ENCODE peak calls at places on chromosomes 16 and 17, in nine cellular contexts. P is GM18507; Q is stimulated activated CD8-positive, alpha-beta memory T cell treated with anti-CD3 and anti-CD28 coated beads, Interleukin-15, amount 100 ng/mL, for 24 hours; C is CD8-positive, alpha-beta memory T cell; M is anterior cingulate cortex; U is activated T-cell treated with anti-CD3 and anti-CD28 coated beads, Interleukin-2, amount 50 U/mL, for 24 hours; J is CD4-positive, alpha-beta memory T cell; G is NCI-H2081; O is activated CD8-positive, alpha-beta T cell treated with anti-CD3 and anti-CD28 coated beads for 36 hours. S is an unnamed sample.

GRCh38 chr17:30234296-30234695 is 1.2 kb downstream of the SLC6A4 start:
- DNase-seq in G (no peak), C (no peak), O (no peak), J (no peak), U (no peak), M (no peak), P (no peak), Q (no peak), S (no peak)

GRCh38 chr16:3065069-3065741 is at the start of gene IL32:
- DNase-seq in C (peak; percentile 65), G (no peak), J (peak; percentile 64), Q (no peak), P (no peak), U (peak; percentile 83), M (no peak), O (peak; percentile 77), S (no peak)

GRCh38 chr16:23113185-23113584 is 36.1 kb downstream of the USP31 start:
- DNase-seq in J (no peak), C (no peak), P (no peak), U (no peak), G (no peak), O (no peak), M (no peak), Q (no peak), S (no peak)

GRCh38 chr17:72725432-72726068 is 366.9 kb downstream of the SLC39A11 start:
- DNase-seq in P (peak; percentile 26), C (peak; percentile 23), O (peak; percentile 65), M (peak; percentile 41), Q (no peak), G (peak; percentile 75), J (peak; percentile 23), U (peak; percentile 60), S (peak; percentile 68)

GRCh38 chr16:20868890-20869289 is 31.3 kb downstream of the DCUN1D3 start:
- DNase-seq in C (no peak), P (no peak), Q (no peak), J (no peak), M (peak; percentile 74), O (no peak), U (no peak), G (no peak), S (no peak)

GRCh38 chr17:18117533-18117932 is 9.0 kb downstream of the MYO15A start:
- DNase-seq in J (no peak), U (no peak), G (no peak), O (no peak), Q (no peak), M (no peak), C (no peak), P (no peak), S (no peak)

GRCh38 chr17:78658281-78658785 is 81.1 kb upstream of the DNAH17 start:
- DNase-seq in Q (no peak), O (no peak), J (no peak), C (no peak), P (no peak), G (no peak), M (no peak), U (no peak), S (no peak)

GRCh38 chr17:50689251-50689650 is 18.5 kb downstream of the ANKRD40 start:
- DNase-seq in Q (no peak), M (no peak), C (no peak), U (no peak), J (no peak), O (no peak), G (no peak), P (no peak), S (no peak)

GRCh38 chr16:28092721-28093382 is 29.3 kb upstream of the GSG1L start:
- DNase-seq in U (no peak), G (no peak), P (no peak), C (no peak), M (no peak), Q (no peak), O (no peak), J (no peak), S (no peak)

GRCh38 chr16:87132361-87133014 is 184.7 kb downstream of the C16orf95 start:
- DNase-seq in P (no peak), Q (no peak), U (no peak), M (peak; percentile 53), O (no peak), C (no peak), J (no peak), G (no peak), S (no peak)

GRCh38 chr16:73717266-73718057 is 579.2 kb upstream of the PSMD7 start:
- DNase-seq in P (no peak), U (no peak), J (no peak), C (no peak), O (no peak), M (peak; percentile 28), G (no peak), Q (no peak), S (no peak)

GRCh38 chr17:297758-298157 is 54.8 kb downstream of the RPH3AL start:
- DNase-seq in M (no peak), P (no peak), O (no peak), C (no peak), G (no peak), Q (no peak), U (no peak), J (no peak), S (no peak)

GRCh38 chr16:63776034-63776433 is 1345.8 kb downstream of the CDH11 start:
- DNase-seq in M (no peak), C (no peak), Q (no peak), P (no peak), U (no peak), G (no peak), J (no peak), O (no peak), S (no peak)

GRCh38 chr16:68479271-68479670 is 31.0 kb upstream of the SMPD3 start:
- DNase-seq in M (no peak), Q (no peak), C (no peak), U (no peak), G (no peak), P (no peak), J (no peak), O (no peak), S (no peak)

GRCh38 chr17:77404812-77405581 is 264.2 kb downstream of the SEC14L1 start:
- DNase-seq in M (no peak), P (peak; percentile 84), G (no peak), Q (peak; percentile 42), C (peak; percentile 84), O (peak; percentile 96), U (peak; percentile 85), J (peak; percentile 82), S (no peak)

GRCh38 chr16:52068447-52069074 is 478.4 kb downstream of the TOX3 start:
- DNase-seq in J (no peak), C (no peak), U (no peak), O (no peak), M (peak; percentile 30), P (no peak), Q (no peak), G (peak; percentile 36), S (peak; percentile 31)

GRCh38 chr17:55444471-55445441 is 23.1 kb upstream of the MMD start:
- DNase-seq in O (no peak), G (no peak), M (no peak), J (no peak), Q (no peak), U (no peak), C (no peak), P (no peak), S (no peak)

GRCh38 chr17:44757918-44758413 is 822 bp upstream of the ADAM11 start:
- DNase-seq in G (no peak), U (no peak), P (no peak), M (no peak), Q (no peak), O (no peak), J (no peak), C (no peak), S (no peak)

GRCh38 chr17:82283208-82283749 is 9.8 kb upstream of the CSNK1D start:
- DNase-seq in Q (no peak), C (no peak), M (no peak), P (no peak), U (peak; percentile 74), O (peak; percentile 82), J (no peak), G (no peak), S (no peak)

GRCh38 chr17:81401727-81402529 is 6.7 kb downstream of the BAHCC1 start:
- DNase-seq in M (peak; percentile 37), J (no peak), Q (no peak), U (no peak), O (peak; percentile 53), G (no peak), P (no peak), C (no peak), S (no peak)

GRCh38 chr17:76497979-76498885 is 3.0 kb downstream of the RHBDF2 start:
- DNase-seq in G (peak; percentile 12), U (no peak), C (no peak), O (no peak), J (no peak), P (no peak), M (peak; percentile 82), Q (no peak), S (peak; percentile 43)

GRCh38 chr16:85448557-85449194 is 164.4 kb upstream of the GSE1 start:
- DNase-seq in U (peak; percentile 60), O (peak; percentile 57), J (peak; percentile 46), M (no peak), C (peak; percentile 83), Q (no peak), G (peak; percentile 94), P (no peak), S (peak; percentile 54)

GRCh38 chr16:27432600-27432957 is 30.6 kb downstream of the IL21R start:
- DNase-seq in P (no peak), M (no peak), J (no peak), Q (no peak), O (peak; percentile 1), U (peak; percentile 27), G (no peak), C (no peak), S (no peak)

GRCh38 chr17:64622931-64623654 is 39.0 kb downstream of the SMURF2 start:
- DNase-seq in J (no peak), O (no peak), C (no peak), M (no peak), Q (no peak), G (no peak), U (no peak), P (no peak), S (no peak)

GRCh38 chr17:52477824-52478614 is 319.5 kb upstream of the CA10 start:
- DNase-seq in O (no peak), G (no peak), P (no peak), M (no peak), Q (no peak), U (no peak), J (no peak), C (no peak), S (no peak)

GRCh38 chr16:84600343-84601229 is 17.3 kb downstream of the COTL1 start:
- DNase-seq in J (peak; percentile 59), G (no peak), P (no peak), O (peak; percentile 66), Q (no peak), U (peak; percentile 53), M (no peak), C (peak; percentile 59), S (no peak)

GRCh38 chr16:82699711-82700495 is 73.1 kb downstream of the CDH13 start:
- DNase-seq in C (no peak), J (no peak), U (no peak), P (no peak), G (no peak), O (no peak), Q (no peak), M (peak; percentile 3), S (no peak)

GRCh38 chr16:77416939-77417480 is 17.8 kb downstream of the ADAMTS18 start:
- DNase-seq in U (no peak), O (no peak), M (no peak), G (no peak), Q (no peak), P (no peak), J (no peak), C (no peak), S (no peak)

GRCh38 chr17:30956764-30957374 is 14.0 kb upstream of the RNF135 start:
- DNase-seq in Q (no peak), J (no peak), G (no peak), M (no peak), P (no peak), U (no peak), O (no peak), C (no peak), S (no peak)

GRCh38 chr17:83053779-83054451 is 25.5 kb upstream of the METRNL start:
- DNase-seq in P (no peak), O (peak; percentile 79), Q (no peak), G (no peak), J (peak; percentile 37), U (peak; percentile 40), C (peak; percentile 25), M (no peak), S (no peak)

GRCh38 chr17:81615401-81615930 is 21.4 kb downstream of the NPLOC4 start:
- DNase-seq in O (peak; percentile 22), G (no peak), M (no peak), J (no peak), Q (no peak), C (no peak), P (no peak), U (no peak), S (no peak)